ENCODE peak calls at places on chromosomes 7 and 10, in five cellular contexts. T, X, Q, P and Y are unnamed samples.

GRCh38 chr10:477620-478019 is 211.8 kb downstream of the DIP2C start:
- DNase-seq in Q (no peak), T (no peak), P (no peak), X (no peak), Y (no peak)

GRCh38 chr7:47088329-47089067 is 493.4 kb downstream of the TNS3 start:
- DNase-seq in P (peak), T (peak), Q (peak), X (no peak), Y (no peak)

GRCh38 chr10:79348640-79348988 is 1.3 kb downstream of the PPIF start:
- DNase-seq in T (no peak), Q (peak), X (peak), P (no peak), Y (no peak)

GRCh38 chr7:7639847-7640220 is 718 bp upstream of the UMAD1 start:
- DNase-seq in Q (peak), T (no peak), P (no peak), X (no peak), Y (no peak)

GRCh38 chr7:95213809-95214492 is 110.4 kb downstream of the PON1 start:
- DNase-seq in Q (peak), T (no peak), P (no peak), X (peak), Y (peak)

GRCh38 chr7:52547301-52547920 is 488.0 kb upstream of the POM121L12 start:
- DNase-seq in Q (no peak), T (no peak), X (no peak), P (peak), Y (no peak)

GRCh38 chr10:110681023-110681681 is 37.0 kb downstream of the RBM20 start:
- DNase-seq in X (no peak), P (peak), T (peak), Q (peak), Y (no peak)

GRCh38 chr7:3725660-3726059 is 424.6 kb downstream of the SDK1 start:
- DNase-seq in Q (no peak), X (no peak), T (no peak), P (no peak), Y (no peak)

GRCh38 chr7:149716932-149717307 is 56.5 kb downstream of the ZNF467 start:
- DNase-seq in X (no peak), Q (no peak), P (no peak), T (no peak), Y (no peak)

GRCh38 chr7:47557986-47558670 is 23.8 kb downstream of the TNS3 start:
- DNase-seq in P (peak), T (no peak), X (no peak), Q (no peak), Y (no peak)

GRCh38 chr10:19828278-19829049 is 12.2 kb downstream of the PLXDC2 start:
- DNase-seq in T (no peak), Q (peak), P (peak), X (no peak), Y (no peak)

GRCh38 chr7:50119815-50120637 is 27.0 kb upstream of the ZPBP start:
- DNase-seq in Q (no peak), T (peak), X (no peak), P (peak), Y (no peak)

GRCh38 chr7:45203947-45204445 is 46.4 kb downstream of the RAMP3 start:
- DNase-seq in X (peak), T (no peak), Q (peak), P (no peak), Y (no peak)

GRCh38 chr7:6507906-6508305 is 43.4 kb downstream of the GRID2IP start:
- DNase-seq in T (no peak), P (no peak), Q (no peak), X (no peak), Y (no peak)

GRCh38 chr10:69056536-69057260 is 31.2 kb upstream of the SRGN start:
- DNase-seq in X (no peak), P (no peak), Q (no peak), T (no peak), Y (no peak)

GRCh38 chr7:123485187-123485586 is 49.2 kb downstream of the IQUB start:
- DNase-seq in P (no peak), T (no peak), X (no peak), Q (peak), Y (no peak)

GRCh38 chr10:13853854-13854253 is 267.1 kb downstream of the PRPF18 start:
- DNase-seq in T (no peak), P (no peak), Q (no peak), X (peak), Y (no peak)

GRCh38 chr7:6256709-6257535 is 15.5 kb downstream of the CYTH3 start:
- DNase-seq in P (no peak), Q (peak), X (no peak), T (no peak), Y (no peak)

GRCh38 chr7:151066273-151066974 is 7.0 kb downstream of the SLC4A2 start:
- DNase-seq in X (no peak), P (no peak), Q (no peak), T (no peak), Y (no peak)

GRCh38 chr7:36036590-36036989 is 116.5 kb upstream of the EEPD1 start:
- DNase-seq in T (no peak), P (no peak), X (peak), Q (no peak), Y (no peak)

GRCh38 chr10:74047871-74048270 is 50.0 kb downstream of the VCL start:
- DNase-seq in P (no peak), X (no peak), T (no peak), Q (peak), Y (no peak)

GRCh38 chr7:31044531-31044930 is 7.6 kb upstream of the ADCYAP1R1 start:
- DNase-seq in P (peak), X (no peak), Q (no peak), T (no peak), Y (no peak)

GRCh38 chr7:32761451-32762320 is 129.9 kb downstream of the KBTBD2 start:
- DNase-seq in Q (no peak), T (peak), X (no peak), P (peak), Y (no peak)

GRCh38 chr7:150838965-150839650 is 13.2 kb upstream of the AOC1 start:
- DNase-seq in T (no peak), P (no peak), X (peak), Q (peak), Y (no peak)

GRCh38 chr10:51552879-51553278 is 146.5 kb downstream of the CSTF2T start:
- DNase-seq in X (no peak), P (no peak), T (no peak), Q (no peak), Y (no peak)

GRCh38 chr10:97851341-97852001 is 1.8 kb downstream of the GOLGA7B start:
- DNase-seq in P (no peak), X (no peak), Q (no peak), T (no peak), Y (no peak)

GRCh38 chr7:116671681-116672595 is at the start of gene MET:
- DNase-seq in T (peak), X (peak), Q (peak), P (peak), Y (no peak)

GRCh38 chr10:62471718-62472117 is 97.5 kb downstream of the ZNF365 start:
- DNase-seq in Q (no peak), T (no peak), P (no peak), X (no peak), Y (no peak)
- TF ChIP-seq CTCF in Q (no peak), T (no peak), P (no peak), X (no peak), Y (no peak)

GRCh38 chr7:129493555-129493954 is 8.8 kb upstream of the SMKR1 start:
- DNase-seq in P (no peak), Q (peak), T (no peak), X (no peak), Y (no peak)
- TF ChIP-seq CTCF in P (peak), Q (peak), T (no peak), X (no peak), Y (no peak)

GRCh38 chr10:85111271-85111670 is 782.9 kb downstream of the CCSER2 start:
- DNase-seq in X (no peak), Q (no peak), P (no peak), T (no peak), Y (no peak)

GRCh38 chr10:85100495-85100894 is 772.1 kb downstream of the CCSER2 start:
- DNase-seq in P (no peak), T (no peak), Q (no peak), X (no peak), Y (no peak)

GRCh38 chr10:85105614-85106013 is 777.2 kb downstream of the CCSER2 start:
- DNase-seq in P (peak), X (no peak), T (peak), Q (no peak), Y (no peak)
- TF ChIP-seq CTCF in P (peak), X (no peak), T (peak), Q (no peak), Y (no peak)

GRCh38 chr10:48343871-48344598 is 37.6 kb downstream of the MAPK8 start:
- DNase-seq in P (no peak), T (no peak), X (no peak), Q (peak), Y (no peak)
- TF ChIP-seq CTCF in P (no peak), T (no peak), X (no peak), Q (no peak), Y (no peak)

GRCh38 chr7:761101-761500 is 34.0 kb upstream of the PRKAR1B start:
- DNase-seq in P (no peak), T (no peak), X (no peak), Q (no peak), Y (no peak)
- TF ChIP-seq CTCF in P (no peak), T (no peak), X (no peak), Q (no peak), Y (no peak)

GRCh38 chr7:128937647-128938523 is at the start of gene IRF5:
- DNase-seq in T (peak), P (peak), Q (no peak), X (peak), Y (no peak)
- TF ChIP-seq CTCF in T (no peak), P (no peak), Q (no peak), X (no peak), Y (no peak)

GRCh38 chr7:17038783-17039170 is 157.0 kb upstream of the AGR3 start:
- DNase-seq in T (no peak), Q (no peak), X (no peak), P (no peak), Y (no peak)
- TF ChIP-seq CTCF in T (no peak), Q (no peak), X (no peak), P (no peak), Y (no peak)